ENCODE peak calls at places on chromosomes 4 and X, in ten cellular contexts. X is upper lobe of right lung; J is AG08395; I is lower lobe of right lung; Z is LoVo; B is sciatic nerve; O is heart left ventricle; Y is CD8-positive, alpha-beta memory T cell; D is activated CD8-positive, alpha-beta memory T cell treated with anti-CD3 and anti-CD28 coated beads for 4 hours; E is GM12891. R is an unnamed sample.

GRCh38 chrX:47384502-47384901 is 14.1 kb downstream of the ZNF157 start:
- DNase-seq in O (peak; percentile 32), X (no peak), D (peak; percentile 50), J (peak; percentile 43), I (peak; percentile 45), B (peak; percentile 74), Z (peak; percentile 39), E (peak; percentile 20), Y (peak; percentile 79), R (peak; percentile 66)

GRCh38 chrX:132652871-132653270 is 164.0 kb upstream of the MBNL3 start:
- DNase-seq in E (no peak), B (no peak), J (no peak), I (no peak), X (no peak), D (no peak), Y (no peak), Z (no peak), O (no peak), R (no peak)

GRCh38 chr4:140344621-140345020 is 28.8 kb upstream of the SCOC start:
- DNase-seq in X (no peak), I (no peak), B (no peak), J (no peak), Z (no peak), D (no peak), Y (no peak), O (no peak), E (no peak), R (no peak)

GRCh38 chr4:107838138-107838618 is 13.4 kb downstream of the SGMS2 start:
- DNase-seq in O (no peak), E (no peak), B (no peak), Y (no peak), X (no peak), J (peak; percentile 24), D (no peak), Z (no peak), I (no peak), R (no peak)

GRCh38 chr4:104352211-104352610 is 142.5 kb downstream of the CXXC4 start:
- DNase-seq in J (no peak), O (no peak), E (no peak), Y (no peak), B (no peak), D (no peak), I (no peak), X (no peak), Z (no peak), R (no peak)

GRCh38 chrX:136812286-136812685 is 31.6 kb upstream of the ARHGEF6 start:
- DNase-seq in X (no peak), Y (no peak), J (peak; percentile 6), I (no peak), O (no peak), D (no peak), E (no peak), Z (no peak), B (no peak), R (no peak)

GRCh38 chr4:184163813-184164212 is 53.9 kb downstream of the ENPP6 start:
- DNase-seq in D (no peak), Y (no peak), O (peak; percentile 50), I (peak; percentile 73), E (peak; percentile 30), X (peak; percentile 82), J (peak; percentile 62), B (no peak), Z (peak; percentile 6), R (no peak)

GRCh38 chr4:27276322-27277073 is 415.9 kb downstream of the STIM2 start:
- DNase-seq in I (no peak), Y (no peak), J (no peak), D (no peak), E (no peak), O (no peak), B (no peak), Z (no peak), X (no peak), R (no peak)

GRCh38 chrX:74133156-74133796 is 170.7 kb upstream of the ZCCHC13 start:
- DNase-seq in I (no peak), O (no peak), J (peak; percentile 83), Y (no peak), B (no peak), E (no peak), X (no peak), D (no peak), Z (peak; percentile 51), R (no peak)

GRCh38 chrX:21838937-21839333 is 482 bp upstream of the MBTPS2 start:
- DNase-seq in I (no peak), O (no peak), J (no peak), Y (no peak), X (no peak), Z (peak; percentile 30), E (no peak), B (no peak), D (no peak), R (no peak)

GRCh38 chr4:145567471-145567870 is 51.7 kb upstream of the MMAA start:
- DNase-seq in J (no peak), E (no peak), I (no peak), O (no peak), Z (no peak), D (no peak), X (no peak), Y (no peak), B (no peak), R (no peak)

GRCh38 chr4:88134536-88135361 is 23.7 kb downstream of the ABCG2 start:
- DNase-seq in X (no peak), O (no peak), E (no peak), Y (no peak), J (no peak), D (no peak), Z (no peak), B (no peak), I (no peak), R (no peak)

GRCh38 chrX:139120760-139121159 is 409.2 kb upstream of the FGF13 start:
- DNase-seq in X (no peak), I (no peak), E (no peak), O (no peak), Y (no peak), Z (no peak), B (no peak), J (peak; percentile 6), D (no peak), R (no peak)

R was measured in ovary.